ENCODE peak calls at places on chromosomes 6 and 20, in ten cellular contexts. B, O, H, E, F, X, Y, V, S and T are unnamed samples.

GRCh38 chr6:32949113-32949512 is 3.8 kb downstream of the HLA-DMA start:
- DNase-seq in F (no peak), E (no peak), B (no peak), V (no peak), X (no peak), H (no peak), Y (no peak), S (no peak), O (no peak), T (no peak)

GRCh38 chr6:128432394-128432793 is 88.0 kb downstream of the PTPRK start:
- DNase-seq in F (peak; percentile 17), H (no peak), X (no peak), O (no peak), Y (no peak), B (no peak), E (no peak), S (no peak), V (no peak), T (no peak)

GRCh38 chr20:41141153-41141815 is 3.9 kb downstream of the PLCG1 start:
- DNase-seq in F (no peak), B (no peak), S (peak; percentile 62), H (no peak), Y (no peak), X (peak; percentile 66), E (peak; percentile 66), O (no peak), V (peak; percentile 63), T (peak; percentile 72)

GRCh38 chr20:911882-912600 is 4.1 kb downstream of the ANGPT4 start:
- DNase-seq in V (no peak), Y (no peak), S (no peak), O (no peak), X (no peak), F (no peak), B (no peak), H (peak; percentile 16), E (no peak), T (no peak)

GRCh38 chr6:152295346-152295745 is 341.8 kb downstream of the SYNE1 start:
- DNase-seq in H (no peak), B (peak; percentile 42), O (peak; percentile 13), E (no peak), F (no peak), Y (no peak), V (no peak), X (no peak), S (no peak), T (no peak)

GRCh38 chr6:15501806-15502450 is 160.9 kb downstream of the DTNBP1 start:
- DNase-seq in O (no peak), Y (no peak), B (peak; percentile 81), X (no peak), H (no peak), F (no peak), S (no peak), V (peak; percentile 55), E (peak; percentile 64), T (no peak)

GRCh38 chr6:139344186-139344963 is 30.1 kb downstream of the CITED2 start:
- DNase-seq in V (no peak), E (no peak), Y (no peak), B (no peak), O (no peak), H (no peak), F (no peak), X (no peak), S (no peak), T (no peak)

GRCh38 chr20:8151371-8151770 is 19.3 kb downstream of the PLCB1 start:
- DNase-seq in B (no peak), X (no peak), F (no peak), V (no peak), H (no peak), E (no peak), S (no peak), O (no peak), Y (no peak), T (no peak)

GRCh38 chr6:57064809-57065208 is 18.3 kb downstream of the KIAA1586 start:
- DNase-seq in B (no peak), S (no peak), F (peak; percentile 6), O (no peak), V (no peak), X (no peak), Y (no peak), E (no peak), H (peak; percentile 64), T (no peak)

GRCh38 chr6:44850367-44850766 is 462.9 kb downstream of the CDC5L start:
- DNase-seq in E (no peak), V (no peak), B (no peak), Y (no peak), F (no peak), X (no peak), O (no peak), S (no peak), H (no peak), T (no peak)

GRCh38 chr6:169529931-169530761 is 171.7 kb downstream of the WDR27 start:
- DNase-seq in H (no peak), V (no peak), O (peak; percentile 38), B (no peak), S (no peak), F (peak; percentile 85), X (no peak), E (peak; percentile 75), Y (no peak), T (no peak)

GRCh38 chr6:106591111-106591825 is 38.0 kb downstream of the RTN4IP1 start:
- DNase-seq in X (no peak), Y (no peak), O (no peak), S (no peak), B (no peak), H (peak; percentile 44), V (no peak), E (no peak), F (peak; percentile 63), T (no peak)

DNA sequence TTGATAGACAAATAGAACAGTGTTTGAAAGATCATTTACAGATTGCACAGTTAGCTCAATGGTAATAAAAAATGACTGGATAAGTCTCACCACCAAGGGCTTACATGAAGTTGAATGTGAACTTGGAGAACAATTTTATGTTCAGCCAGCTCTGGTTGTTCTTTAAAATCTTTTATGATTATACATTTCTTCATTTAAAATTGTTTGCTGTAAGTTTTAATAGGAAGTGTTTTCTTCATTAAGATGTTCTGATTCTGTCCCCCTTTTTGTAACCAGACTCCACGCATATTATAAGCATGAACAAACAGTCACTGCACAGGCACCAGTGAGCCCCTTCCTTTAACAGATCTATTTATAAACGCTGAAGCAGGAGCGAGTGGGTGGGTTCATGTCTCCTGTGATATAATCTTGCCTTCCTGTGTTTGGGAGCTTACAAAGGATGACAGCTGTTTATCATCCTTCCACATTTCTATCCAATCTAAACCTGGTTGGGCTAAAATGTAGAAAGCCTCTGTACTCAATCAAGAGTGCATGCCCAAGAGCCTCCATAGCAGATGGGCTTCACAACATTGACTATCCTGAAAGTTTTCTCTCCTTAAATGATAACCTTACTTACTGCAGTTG is 299.3 kb downstream of the PRL start:
- DNase-seq in O (no peak), X (no peak), Y (no peak), H (no peak), E (no peak), F (no peak), B (no peak), V (no peak), S (no peak), T (no peak)
- H3K36me3 ChIP-seq in O (no peaks in the 10 kb centered on the region), X (no peaks in the 10 kb centered on the region), Y (no peaks in the 10 kb centered on the region), H (no peaks in the 10 kb centered on the region), E (no peaks in the 10 kb centered on the region), F (no peaks in the 10 kb centered on the region), B (no peaks in the 10 kb centered on the region), V (no peaks in the 10 kb centered on the region), S (no peaks in the 10 kb centered on the region), T (no peaks in the 10 kb centered on the region)

DNA sequence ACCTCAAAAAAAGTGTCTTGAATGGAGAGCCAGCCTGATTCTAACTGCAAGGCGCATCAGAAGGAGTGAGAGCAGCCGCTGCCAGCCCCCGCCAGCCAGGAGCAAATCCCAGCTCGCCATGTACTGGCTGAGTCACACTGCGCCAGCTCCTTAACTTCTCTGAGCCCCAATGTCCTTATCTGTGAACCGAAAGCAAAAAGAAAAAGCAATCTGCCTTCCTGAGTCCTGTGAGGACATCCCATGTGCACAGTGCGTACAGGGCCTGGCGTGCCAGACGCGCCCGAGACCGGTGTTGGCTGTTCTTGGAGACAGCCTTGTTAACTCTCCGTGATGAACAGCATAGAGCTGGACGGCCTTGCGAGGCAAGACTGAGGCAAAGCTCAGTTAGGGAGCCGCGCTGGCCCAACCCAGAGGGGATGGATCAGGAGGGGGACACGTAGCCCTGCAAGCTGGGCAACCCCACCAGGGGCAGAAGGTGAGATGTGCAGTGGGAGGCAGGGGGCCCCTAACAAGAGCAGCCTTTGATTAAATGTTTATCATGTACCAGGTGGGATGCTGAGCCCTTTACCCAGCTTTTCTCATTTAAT is 122.7 kb downstream of the AGPAT4 start:
- DNase-seq in S (no peak), X (no peak), E (no peak), Y (no peak), B (no peak), H (no peak), F (no peak), O (no peak), V (no peak), T (no peak)
- H3K36me3 ChIP-seq in S (peaks cover 75% of the 10 kb centered on the region), X (no peaks in the 10 kb centered on the region), E (peaks cover 10% of the 10 kb centered on the region), Y (peaks cover 46% of the 10 kb centered on the region), B (no peaks in the 10 kb centered on the region), H (peaks cover 8% of the 10 kb centered on the region), F (peaks cover 1% of the 10 kb centered on the region), O (no peaks in the 10 kb centered on the region), V (peaks cover 6% of the 10 kb centered on the region), T (no peaks in the 10 kb centered on the region)

DNA sequence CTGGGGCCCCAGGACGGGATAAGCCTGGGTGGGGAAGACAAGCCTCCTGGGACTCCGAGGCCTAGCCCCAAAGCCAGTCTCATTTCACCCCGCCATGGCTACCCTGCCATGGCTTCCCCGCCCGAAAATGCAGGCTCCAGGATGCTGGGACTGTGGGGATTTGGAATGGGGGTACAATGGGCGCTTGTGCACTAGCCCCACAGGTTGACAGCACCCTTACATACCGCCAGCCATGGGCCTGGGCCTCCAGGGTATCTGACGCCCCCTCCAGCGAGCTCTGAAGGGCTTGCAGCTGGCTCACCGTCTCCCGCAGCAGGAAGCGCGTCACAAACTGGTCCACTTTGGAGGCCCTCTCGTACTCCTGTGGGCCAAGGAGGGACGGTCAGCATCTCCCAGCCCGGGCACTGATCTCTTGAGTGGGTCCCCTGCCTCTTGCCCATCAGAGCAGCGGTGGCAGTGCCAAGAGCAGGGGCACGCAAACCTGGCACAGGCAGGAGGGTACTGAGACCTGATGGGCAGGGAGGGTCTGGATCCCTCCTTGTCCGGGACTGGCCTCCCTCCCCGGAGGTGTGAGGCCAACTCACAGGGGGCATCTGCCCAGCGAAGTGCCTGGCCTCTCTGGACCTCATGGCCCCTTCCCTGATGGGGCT is 2.0 kb upstream of the C20orf144 start:
- DNase-seq in F (no peak), Y (no peak), O (no peak), B (no peak), V (no peak), X (no peak), E (no peak), H (no peak), S (no peak), T (no peak)
- H3K36me3 ChIP-seq in F (peaks cover 12% of the 10 kb centered on the region), Y (peaks cover 46% of the 10 kb centered on the region), O (no peaks in the 10 kb centered on the region), B (no peaks in the 10 kb centered on the region), V (peaks cover 41% of the 10 kb centered on the region), X (peaks cover 58% of the 10 kb centered on the region), E (peaks cover 21% of the 10 kb centered on the region), H (peaks cover 2% of the 10 kb centered on the region), S (peaks cover 46% of the 10 kb centered on the region), T (peaks cover 14% of the 10 kb centered on the region)

DNA sequence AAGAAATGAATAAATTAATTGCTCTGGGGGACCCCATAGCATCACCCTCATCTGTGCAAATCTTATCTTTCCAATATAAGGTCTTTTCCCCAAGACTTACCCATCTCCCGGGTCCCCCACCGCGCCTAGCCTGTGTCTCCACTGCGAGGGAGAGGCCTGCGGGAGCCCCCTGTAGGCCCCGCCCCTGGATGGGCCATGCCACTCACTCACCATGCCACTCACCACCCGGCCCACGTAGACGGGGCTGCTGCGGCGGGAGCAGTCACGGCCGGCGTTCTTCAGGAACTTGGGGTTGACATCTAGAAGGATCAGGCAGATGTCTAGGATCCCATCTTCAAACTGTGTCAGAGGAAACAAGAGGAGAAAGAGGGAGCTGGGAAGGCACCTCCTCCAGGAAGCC is 17.3 kb downstream of the TGM2 start:
- DNase-seq in F (no peak), E (no peak), Y (no peak), V (no peak), X (peak; percentile 38), O (no peak), H (no peak), S (no peak), B (no peak), T (no peak)
- H3K36me3 ChIP-seq in F (peaks cover 30% of the 10 kb centered on the region), E (peaks cover 67% of the 10 kb centered on the region), Y (peaks cover 46% of the 10 kb centered on the region), V (peaks cover 80% of the 10 kb centered on the region), X (peaks cover 85% of the 10 kb centered on the region), O (no peaks in the 10 kb centered on the region), H (no peaks in the 10 kb centered on the region), S (no peaks in the 10 kb centered on the region), B (no peaks in the 10 kb centered on the region), T (peaks cover 87% of the 10 kb centered on the region)